ENCODE peak calls at places on chromosomes 5 and 9, in nine cellular contexts. O is transverse colon, Z is heart left ventricle, J is fibroblast of lung, H is lung, K is adrenal gland, L is uterus, I is neural progenitor cell, M is brain microvascular endothelial cell. T is an unnamed sample. For H3K36me3, the result is how much of the 10 kb centered on the place peaks cover.

GRCh38 chr9:124724415-124725067 is 46.6 kb downstream of the NR6A1 start:
- DNase-seq in L (no peak), H (no peak), Z (no peak), O (no peak), J (no peak), I (no peak), M (no peak), K (no peak), T (no peak)

GRCh38 chr9:14419302-14419937 is 105.5 kb upstream of the NFIB start:
- DNase-seq in K (no peak), I (no peak), L (no peak), H (no peak), J (no peak), O (no peak), M (no peak), Z (no peak), T (no peak)

GRCh38 chr5:131538177-131538593 is 96.8 kb downstream of the RAPGEF6 start:
- DNase-seq in H (no peak), Z (no peak), O (no peak), M (peak), I (no peak), L (no peak), J (peak), K (no peak), T (no peak)

GRCh38 chr5:130063603-130064002 is 159.3 kb downstream of the CHSY3 start:
- DNase-seq in M (no peak), O (no peak), L (no peak), J (no peak), I (no peak), K (no peak), H (no peak), Z (no peak), T (no peak)

GRCh38 chr9:121736147-121736721 is 84.8 kb downstream of the DAB2IP start:
- DNase-seq in J (peak), O (peak), I (peak), H (peak), K (no peak), Z (peak), M (no peak), L (peak), T (peak)

GRCh38 chr5:57499262-57500050 is 16.8 kb upstream of the ACTBL2 start:
- DNase-seq in I (peak), H (no peak), O (no peak), J (peak), M (peak), Z (no peak), L (no peak), K (no peak), T (peak)

GRCh38 chr5:116650544-116650943 is 75.9 kb upstream of the SEMA6A start:
- DNase-seq in Z (no peak), I (no peak), L (no peak), O (no peak), M (no peak), J (no peak), H (no peak), K (no peak), T (no peak)

GRCh38 chr9:113215142-113215541 is 5.9 kb downstream of the FKBP15 start:
- DNase-seq in I (no peak), K (no peak), H (no peak), Z (no peak), J (peak), O (no peak), M (no peak), L (no peak), T (no peak)

GRCh38 chr9:133275105-133276000 is at the start of gene ABO:
- DNase-seq in O (peak), M (no peak), L (no peak), K (peak), H (no peak), J (no peak), Z (peak), I (peak), T (peak)

GRCh38 chr5:133744030-133744645 is 131.8 kb upstream of the FSTL4 start:
- DNase-seq in Z (no peak), H (no peak), M (no peak), J (no peak), L (no peak), O (no peak), I (no peak), K (no peak), T (no peak)

GRCh38 chr5:150596313-150596712 is 44.1 kb upstream of the SYNPO start:
- DNase-seq in O (no peak), K (no peak), H (no peak), J (no peak), Z (no peak), M (no peak), I (no peak), L (no peak), T (no peak)

GRCh38 chr5:176779537-176779936 is 30.8 kb upstream of the UNC5A start:
- DNase-seq in O (no peak), L (no peak), H (no peak), Z (no peak), K (no peak), J (no peak), I (no peak), M (no peak), T (no peak)

GRCh38 chr9:104961701-104962359 is 33.9 kb upstream of the ABCA1 start:
- DNase-seq in Z (no peak), J (no peak), H (no peak), L (no peak), K (no peak), I (no peak), M (no peak), O (peak), T (no peak)

GRCh38 chr5:75286211-75286773 is 49.6 kb upstream of the ANKRD31 start:
- DNase-seq in Z (no peak), M (no peak), L (no peak), J (no peak), H (no peak), O (no peak), I (no peak), K (no peak), T (no peak)

GRCh38 chr9:90326219-90326618 is 316.4 kb downstream of the DIRAS2 start:
- DNase-seq in I (no peak), J (peak), K (no peak), Z (no peak), L (no peak), M (no peak), O (no peak), H (no peak), T (no peak)

GRCh38 chr5:15105799-15106393 is 234.3 kb upstream of the ANKH start:
- DNase-seq in K (peak), J (peak), M (peak), Z (no peak), I (peak), O (peak), H (peak), L (peak), T (peak)

GRCh38 chr5:180860273-180860886 is 696 bp downstream of the ZFP62 start:
- DNase-seq in M (no peak), L (no peak), H (no peak), O (peak), I (peak), K (no peak), J (no peak), Z (peak), T (no peak)

GRCh38 chr9:36290996-36291395 is 32.7 kb upstream of the GNE start:
- DNase-seq in O (no peak), K (no peak), M (no peak), I (no peak), Z (no peak), L (no peak), H (no peak), J (no peak), T (no peak)

GRCh38 chr9:121814594-121814993 is 163.2 kb downstream of the DAB2IP start:
- DNase-seq in I (no peak), Z (peak), L (no peak), J (no peak), M (no peak), H (no peak), K (no peak), O (no peak), T (no peak)

GRCh38 chr9:125329978-125330377 is 68.4 kb downstream of the GAPVD1 start:
- DNase-seq in J (no peak), Z (no peak), I (no peak), O (no peak), L (no peak), K (no peak), H (no peak), M (no peak), T (no peak)

GRCh38 chr5:62271370-62271769 is 34.6 kb upstream of the KIF2A start:
- DNase-seq in Z (no peak), O (no peak), J (no peak), H (no peak), L (no peak), I (no peak), M (no peak), K (no peak), T (no peak)

GRCh38 chr5:54672867-54673266 is 155.3 kb downstream of the SNX18 start:
- DNase-seq in Z (no peak), K (no peak), O (no peak), H (no peak), I (no peak), M (no peak), L (no peak), J (no peak), T (no peak)

GRCh38 chr9:122526602-122527001 is 491 bp downstream of the OR1N1 start:
- DNase-seq in O (no peak), H (no peak), Z (no peak), M (no peak), I (no peak), K (no peak), L (no peak), J (no peak), T (no peak)

GRCh38 chr9:5786370-5787127 is 46.4 kb downstream of the ERMP1 start:
- DNase-seq in K (peak), Z (no peak), J (peak), H (no peak), I (no peak), M (peak), L (no peak), O (no peak), T (no peak)

GRCh38 chr9:76761448-76761847 is 2.8 kb upstream of the PCA3 start:
- DNase-seq in Z (no peak), O (no peak), K (no peak), J (no peak), I (no peak), M (no peak), H (no peak), L (no peak), T (no peak)

GRCh38 chr9:84368593-84368992 is 28.0 kb upstream of the SLC28A3 start:
- DNase-seq in O (no peak), M (no peak), L (no peak), H (no peak), I (no peak), K (no peak), J (no peak), Z (no peak), T (no peak)

GRCh38 chr9:76433851-76434250 is 25.1 kb upstream of the GCNT1 start:
- DNase-seq in O (no peak), I (no peak), K (no peak), L (no peak), M (peak), Z (no peak), H (no peak), J (peak), T (no peak)

GRCh38 chr5:108430931-108431608 is 49.2 kb upstream of the FBXL17 start:
- DNase-seq in J (peak), Z (no peak), O (no peak), H (no peak), L (no peak), M (peak), K (no peak), I (no peak), T (no peak)

GRCh38 chr5:33180900-33181299 is 259.9 kb upstream of the TARS1 start:
- DNase-seq in Z (no peak), O (no peak), K (no peak), J (peak), I (peak), H (no peak), L (no peak), M (peak), T (no peak)

GRCh38 chr5:2096827-2097226 is 214.1 kb upstream of the IRX4 start:
- DNase-seq in I (no peak), Z (no peak), K (no peak), O (no peak), J (no peak), H (no peak), M (no peak), L (no peak), T (no peak)
- H3K36me3 ChIP-seq in I (under half), Z (under half), K (under half), O (under half), J (under half), H (under half), M (under half), L (under half), T (under half)

GRCh38 chr5:65926893-65927292 is 518 bp downstream of the ERBIN start:
- DNase-seq in H (no peak), K (no peak), J (no peak), L (no peak), Z (no peak), I (peak), M (no peak), O (peak), T (peak)

GRCh38 chr5:65924366-65925093 is 1.8 kb upstream of the ERBIN start:
- DNase-seq in M (no peak), K (no peak), Z (no peak), O (no peak), L (no peak), I (no peak), J (no peak), H (no peak), T (no peak)

GRCh38 chr5:65926276-65926761 is at the start of gene ERBIN:
- DNase-seq in K (peak), O (peak), L (peak), J (peak), H (peak), Z (peak), I (peak), M (peak), T (peak)

GRCh38 chr5:65925094-65925600 is 1.2 kb upstream of the ERBIN start:
- DNase-seq in M (peak), K (peak), J (peak), Z (peak), L (peak), H (peak), O (peak), I (peak), T (peak)

DNA sequence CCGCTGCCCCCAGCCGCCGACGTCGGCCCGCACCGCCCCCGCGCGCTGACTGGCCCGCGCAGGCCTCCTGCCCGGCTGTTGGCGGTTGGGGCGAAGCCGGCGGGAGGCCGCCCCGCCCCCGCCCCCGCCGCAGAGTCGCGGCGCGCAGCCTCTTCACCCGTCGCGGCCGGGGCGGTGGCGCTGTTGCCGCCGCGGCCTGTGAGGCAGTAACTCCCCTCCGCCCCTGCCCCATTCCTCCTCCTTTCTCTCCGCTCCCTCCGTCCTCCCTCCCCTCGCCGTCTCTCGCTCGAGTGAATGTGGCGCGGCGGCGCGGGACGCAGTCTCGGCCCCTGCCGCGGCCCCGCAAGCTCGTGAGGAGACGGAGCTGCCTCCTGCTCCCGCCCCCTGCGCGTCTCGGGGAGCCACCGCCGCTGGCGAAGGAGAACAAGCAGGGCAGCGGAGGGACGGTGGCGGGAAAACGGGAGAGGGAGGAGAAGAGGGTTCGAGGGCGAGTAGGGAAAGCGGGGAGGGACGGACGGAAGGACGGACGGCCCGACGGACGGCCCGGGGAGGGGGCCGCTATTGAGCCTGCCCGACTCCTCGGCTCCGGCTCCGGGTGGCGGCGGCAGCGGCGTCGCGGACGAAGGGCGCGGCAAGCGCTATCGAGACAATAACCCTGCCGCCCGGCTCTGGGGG is 637 bp upstream of the ERBIN start:
- DNase-seq in L (peak), I (peak), K (peak), O (peak), M (peak), H (peak), J (peak), Z (peak), T (peak)
- TF ChIP-seq CTCF in L (peak), I (peak), K (peak), O (peak), M (peak), H (peak), J (no peak), Z (peak), T (peak)

DNA sequence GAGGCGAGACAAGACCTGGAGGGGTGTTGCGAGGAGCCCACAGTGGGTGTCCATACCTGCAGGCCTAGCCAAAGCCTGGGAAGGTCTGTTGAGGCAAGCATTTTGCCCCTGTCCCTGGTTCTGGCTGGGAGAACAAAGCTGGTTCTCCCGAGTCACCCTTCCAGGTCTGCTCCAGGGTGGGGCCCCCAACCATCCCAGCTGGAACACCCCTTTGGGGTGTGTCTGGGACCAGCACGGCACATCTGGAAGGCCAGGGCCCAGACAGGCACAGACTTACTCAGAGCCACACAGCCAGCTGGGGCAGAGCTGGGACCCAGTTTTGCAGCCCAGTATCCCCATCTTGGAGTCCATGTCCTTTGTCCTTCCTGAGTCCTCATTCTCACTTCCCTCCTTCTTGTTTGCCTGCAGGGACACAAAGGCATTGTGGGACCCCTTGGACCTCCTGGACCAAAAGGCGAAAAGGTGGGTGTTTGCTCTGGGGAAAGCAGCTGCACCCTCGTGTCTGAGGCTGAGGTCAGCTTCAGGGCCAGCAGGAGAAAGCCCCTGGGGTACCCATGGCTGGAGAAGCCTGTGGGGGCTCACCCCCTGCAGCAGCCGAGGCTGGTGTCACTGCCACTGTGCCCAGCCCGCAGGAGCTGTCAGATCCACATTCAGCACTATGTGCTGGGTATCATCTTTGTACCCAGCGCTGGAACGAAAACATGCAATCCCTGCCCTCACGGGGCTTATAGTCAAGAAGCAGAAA is 38.4 kb upstream of the ORM1 start:
- DNase-seq in J (no peak), Z (peak), I (no peak), K (no peak), H (no peak), M (no peak), O (no peak), L (peak), T (no peak)
- H3K36me3 ChIP-seq in J (under half), Z (under half), I (under half), K (under half), H (under half), M (under half), O (under half), L (under half), T (under half)

DNA sequence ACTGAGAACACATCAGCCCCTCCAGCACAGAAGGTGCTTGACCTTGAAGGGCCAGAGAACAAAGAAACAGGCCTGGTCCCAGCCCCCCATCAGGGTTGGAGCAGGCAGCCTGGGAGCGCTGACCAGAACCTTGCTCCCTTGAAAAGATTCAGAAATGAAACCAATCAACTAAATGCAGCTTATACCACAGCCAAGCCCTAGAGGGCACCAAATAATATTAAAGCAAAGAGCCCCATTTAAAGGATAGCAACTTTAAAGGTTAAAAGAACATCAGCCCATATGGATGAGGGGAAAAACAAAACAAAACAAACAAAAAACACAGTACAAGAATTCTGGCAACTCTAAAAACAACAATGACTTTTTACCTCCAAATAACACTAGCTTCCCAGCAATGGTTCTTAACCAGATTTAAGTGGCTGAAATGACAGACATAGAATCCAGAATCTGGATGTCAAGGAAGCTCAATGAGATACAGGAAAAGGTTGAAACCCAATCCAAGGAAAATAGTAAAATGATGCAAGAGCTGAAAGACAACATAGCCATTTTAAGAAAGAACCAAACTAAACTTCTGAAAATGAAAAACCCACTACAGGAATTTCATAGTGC is 471.9 kb downstream of the MTRR start:
- DNase-seq in I (peak), H (no peak), L (no peak), M (peak), K (no peak), O (no peak), J (peak), Z (no peak), T (no peak)
- TF ChIP-seq CTCF in I (peak), H (no peak), L (no peak), M (peak), K (peak), O (peak), J (peak), Z (peak), T (peak)

DNA sequence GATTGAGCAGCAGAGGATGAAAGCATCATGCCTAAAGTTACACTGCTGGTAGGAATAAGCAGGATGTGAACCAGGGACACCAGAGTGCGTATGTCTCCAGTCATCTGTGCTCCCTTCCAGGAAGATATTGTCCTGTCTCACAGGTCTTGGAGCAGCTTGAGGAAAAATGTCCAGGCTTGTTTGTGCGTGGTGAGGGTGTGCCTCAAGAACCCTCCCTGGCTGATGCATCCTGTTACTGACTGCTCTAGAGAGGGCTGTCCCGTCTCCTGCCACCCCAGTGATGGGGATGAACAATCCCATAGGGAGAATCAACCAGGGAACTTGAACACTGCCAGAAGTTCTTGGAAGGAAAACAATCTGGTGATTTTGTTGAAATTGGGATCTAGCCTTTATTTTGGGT is 132.0 kb downstream of the INSYN2B start:
- DNase-seq in L (no peak), O (no peak), H (no peak), K (no peak), J (no peak), I (no peak), Z (no peak), M (no peak), T (no peak)
- H3K36me3 ChIP-seq in L (under half), O (under half), H (under half), K (under half), J (under half), I (under half), Z (under half), M (under half), T (under half)

GRCh38 chr5:78495800-78496199 is 135.4 kb downstream of the SCAMP1 start:
- DNase-seq in K (no peak), L (no peak), Z (no peak), O (no peak), H (no peak), I (no peak), J (peak), M (no peak), T (no peak)
- TF ChIP-seq CTCF in K (no peak), L (no peak), Z (no peak), O (no peak), H (no peak), I (no peak), J (no peak), M (no peak), T (no peak)